ENCODE peak calls at places on chromosomes 12 and 14, in five cellular contexts. X is frontal cortex; O is activated naive CD8-positive, alpha-beta T cell treated with anti-CD3 and anti-CD28 coated beads, Interleukin-2, amount 50 U/mL, for 24 hours; B is occipital lobe; D is GM12892. Z is an unnamed sample.

GRCh38 chr14:75654127-75654732 is 6.4 kb downstream of the ERG28 start:
- DNase-seq in D (peak), O (peak), X (peak), B (peak), Z (peak)

GRCh38 chr14:49966304-49966809 is 73.5 kb downstream of the ARF6 start:
- DNase-seq in X (no peak), B (no peak), O (no peak), D (no peak), Z (no peak)

GRCh38 chr12:131832393-131833231 is 4.4 kb downstream of the MMP17 start:
- DNase-seq in X (peak), D (no peak), O (no peak), B (peak), Z (no peak)

GRCh38 chr12:16564675-16565074 is 41.3 kb downstream of the LMO3 start:
- DNase-seq in B (no peak), D (no peak), O (no peak), X (no peak), Z (no peak)

GRCh38 chr14:56172571-56172971 is 54.4 kb downstream of the PELI2 start:
- DNase-seq in B (no peak), D (no peak), X (no peak), O (no peak), Z (no peak)

GRCh38 chr12:104049278-104050257 is at the start of gene GLT8D2:
- DNase-seq in O (peak), B (no peak), X (no peak), D (no peak), Z (no peak)

GRCh38 chr12:93707836-93708235 is 30.7 kb downstream of the CRADD start:
- DNase-seq in X (no peak), B (no peak), D (no peak), O (no peak), Z (no peak)

GRCh38 chr12:109994262-109995175 is 1.6 kb downstream of the GIT2 start:
- DNase-seq in O (no peak), B (no peak), X (no peak), D (no peak), Z (no peak)

GRCh38 chr14:22723814-22724213 is 42.7 kb upstream of the OXA1L start:
- DNase-seq in O (no peak), X (no peak), B (no peak), D (no peak), Z (no peak)

GRCh38 chr12:28882444-28882843 is 266.6 kb upstream of the FAR2 start:
- DNase-seq in D (no peak), B (no peak), X (no peak), O (no peak), Z (no peak)

GRCh38 chr12:19129486-19130223 is at the start of gene PLEKHA5:
- DNase-seq in B (peak), X (peak), D (peak), O (peak), Z (peak)

GRCh38 chr12:65894127-65894526 is 69.8 kb downstream of the HMGA2 start:
- DNase-seq in B (no peak), D (no peak), O (no peak), X (no peak), Z (no peak)

GRCh38 chr14:90676859-90677258 is 139.4 kb downstream of the TTC7B start:
- DNase-seq in X (no peak), D (no peak), O (no peak), B (no peak), Z (no peak)

GRCh38 chr14:61395115-61395725 is 73.8 kb downstream of the PRKCH start:
- DNase-seq in D (no peak), X (no peak), B (no peak), O (no peak), Z (no peak)

Z was measured in activated CD8-positive, alpha-beta T cell treated with anti-CD3 and anti-CD28 coated beads, Interleukin-2, amount 10 ng/mL, durations not matched to agents 7 days and 5 days.